ENCODE peak calls at places on chromosome 12, in nine cellular contexts. M is HCT116, N is PC-3, Y is SK-N-SH, D is MM.1S, U is GM23248, S is GM23338, E is neural progenitor cell, T is OCI-LY7. Q is an unnamed sample.

GRCh38 chr12:104720346-104721064 is 237.6 kb downstream of the SLC41A2 start:
- DNase-seq in M (no peak), N (no peak), Y (no peak), D (peak), U (peak), S (no peak), E (no peak), T (no peak), Q (no peak)

GRCh38 chr12:26434299-26434915 is 239.0 kb downstream of the SSPN start:
- DNase-seq in M (peak), N (peak), Y (peak), D (peak), U (peak), S (peak), E (peak), T (peak), Q (peak)

GRCh38 chr12:64633940-64634337 is 23.6 kb downstream of the RASSF3 start:
- DNase-seq in M (no peak), N (peak), Y (no peak), D (no peak), U (peak), S (no peak), E (no peak), T (no peak), Q (peak)

GRCh38 chr12:54858562-54858961 is 4.2 kb downstream of the MUCL1 start:
- DNase-seq in M (no peak), N (no peak), Y (no peak), D (no peak), U (no peak), S (no peak), E (no peak), T (no peak), Q (no peak)

GRCh38 chr12:82184844-82185243 is 173.3 kb downstream of the CCDC59 start:
- DNase-seq in M (no peak), N (no peak), Y (no peak), D (no peak), U (no peak), S (no peak), E (no peak), T (no peak), Q (no peak)

GRCh38 chr12:23055004-23055403 is 430.0 kb downstream of the ETNK1 start:
- DNase-seq in M (peak), N (peak), Y (no peak), D (peak), U (peak), S (peak), E (peak), T (peak), Q (peak)

GRCh38 chr12:52749827-52750226 is 27.3 kb downstream of the KRT76 start:
- DNase-seq in M (no peak), N (no peak), Y (no peak), D (no peak), U (no peak), S (no peak), E (no peak), T (no peak), Q (no peak)

GRCh38 chr12:124517260-124518050 is 50.0 kb downstream of the NCOR2 start:
- DNase-seq in M (no peak), N (peak), Y (peak), D (no peak), U (peak), S (no peak), E (no peak), T (no peak), Q (peak)

GRCh38 chr12:91493308-91493707 is 310.7 kb upstream of the DCN start:
- DNase-seq in M (no peak), N (peak), Y (no peak), D (no peak), U (no peak), S (no peak), E (no peak), T (no peak), Q (no peak)

GRCh38 chr12:55060470-55060869 is 40.7 kb downstream of the NEUROD4 start:
- DNase-seq in M (no peak), N (peak), Y (no peak), D (peak), U (no peak), S (peak), E (no peak), T (peak), Q (no peak)

GRCh38 chr12:53063708-53064612 is 14.1 kb downstream of the TNS2 start:
- DNase-seq in M (no peak), N (no peak), Y (no peak), D (no peak), U (peak), S (no peak), E (no peak), T (no peak), Q (peak)

GRCh38 chr12:130026608-130027176 is 122.9 kb upstream of the TMEM132D start:
- DNase-seq in M (no peak), N (peak), Y (peak), D (peak), U (peak), S (peak), E (peak), T (peak), Q (peak)

GRCh38 chr12:94676011-94676709 is 25.8 kb upstream of the TMCC3 start:
- DNase-seq in M (no peak), N (no peak), Y (no peak), D (no peak), U (no peak), S (no peak), E (no peak), T (no peak), Q (no peak)

GRCh38 chr12:6223545-6223944 is 23.3 kb downstream of the CD9 start:
- DNase-seq in M (no peak), N (no peak), Y (no peak), D (no peak), U (no peak), S (no peak), E (no peak), T (no peak), Q (no peak)

GRCh38 chr12:20044836-20045235 is 323.5 kb upstream of the PDE3A start:
- DNase-seq in M (no peak), N (peak), Y (peak), D (no peak), U (peak), S (no peak), E (no peak), T (no peak), Q (no peak)

GRCh38 chr12:6424008-6424347 is 20.8 kb upstream of the CD27 start:
- DNase-seq in M (no peak), N (no peak), Y (no peak), D (no peak), U (no peak), S (no peak), E (no peak), T (no peak), Q (no peak)

GRCh38 chr12:6902448-6902847 is 2.2 kb upstream of the LRRC23 start:
- DNase-seq in M (no peak), N (no peak), Y (no peak), D (no peak), U (no peak), S (no peak), E (no peak), T (no peak), Q (no peak)

DNA sequence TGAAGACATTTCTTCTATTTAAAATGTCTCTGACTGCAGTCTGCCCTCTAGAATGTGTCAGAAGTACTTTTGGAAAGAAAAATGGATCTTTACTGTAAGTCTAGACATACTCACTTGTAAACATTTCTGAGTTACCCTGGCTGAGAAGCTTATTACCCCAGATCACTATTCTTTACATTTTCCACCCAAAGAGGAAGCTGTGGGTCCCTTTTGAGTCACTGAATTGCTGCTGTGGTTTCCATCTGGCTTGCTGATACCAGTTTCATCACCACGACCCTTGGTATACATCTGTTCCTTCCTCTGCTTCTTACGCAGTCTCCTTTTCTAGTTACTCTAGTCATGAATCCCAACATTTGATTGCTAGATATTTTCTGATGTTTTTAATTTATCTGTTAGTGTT is 20.2 kb upstream of the CLEC4D start:
- DNase-seq in M (no peak), N (no peak), Y (no peak), D (peak), U (no peak), S (no peak), E (no peak), T (peak), Q (no peak)
- TF ChIP-seq EZH2phosphoT487 in M (no peak), N (no peak), Y (no peak), D (no peak), U (no peak), S (no peak), E (no peak), T (no peak), Q (no peak)

GRCh38 chr12:121793501-121793835 is at the start of gene RHOF:
- DNase-seq in M (no peak), N (peak), Y (peak), D (peak), U (peak), S (peak), E (peak), T (peak), Q (peak)
- TF ChIP-seq EZH2phosphoT487 in M (no peak), N (no peak), Y (no peak), D (no peak), U (no peak), S (no peak), E (no peak), T (no peak), Q (no peak)

DNA sequence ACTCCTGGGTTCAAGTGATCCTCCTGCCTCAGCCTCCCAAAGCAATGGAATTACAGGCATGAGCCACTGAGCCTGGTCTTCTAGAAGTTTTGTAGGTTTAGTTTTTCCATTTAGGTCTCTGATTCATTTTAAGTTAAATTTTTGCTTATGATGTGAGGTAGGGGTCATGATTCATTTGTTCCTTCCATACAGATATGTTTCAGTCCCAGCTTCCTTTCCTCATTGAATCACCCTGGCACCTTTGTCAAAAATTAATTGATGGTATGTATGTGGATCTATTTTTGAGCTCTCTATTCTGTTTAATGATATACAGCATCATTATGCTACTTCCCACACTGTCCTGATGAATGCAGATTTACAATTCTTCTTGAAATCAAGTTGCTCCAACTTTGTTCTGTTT is 25.6 kb upstream of the CABP1 start:
- DNase-seq in M (no peak), N (no peak), Y (no peak), D (no peak), U (no peak), S (no peak), E (no peak), T (no peak), Q (no peak)
- TF ChIP-seq EZH2phosphoT487 in M (no peak), N (no peak), Y (no peak), D (no peak), U (no peak), S (no peak), E (no peak), T (no peak), Q (no peak)

DNA sequence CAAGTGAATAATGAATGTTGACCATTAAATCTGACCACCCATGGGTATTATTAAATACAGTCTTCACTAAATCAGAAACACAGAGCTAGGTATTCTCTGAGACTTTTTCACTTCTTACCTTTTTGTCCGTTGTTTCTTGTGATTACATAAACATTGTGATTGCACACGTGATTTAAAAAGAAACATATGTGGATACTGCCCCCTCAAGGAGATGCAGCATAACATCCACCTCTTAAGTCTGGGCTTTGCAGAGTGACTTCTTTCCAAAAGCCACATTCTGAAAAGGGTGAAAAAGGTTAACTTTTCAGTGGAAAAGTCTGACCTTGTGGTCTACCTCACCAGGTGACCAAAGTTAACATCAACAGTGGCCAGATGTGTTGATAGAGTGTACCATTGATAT is 185.5 kb upstream of the FAR2 start:
- DNase-seq in M (peak), N (peak), Y (no peak), D (peak), U (peak), S (peak), E (peak), T (peak), Q (peak)
- TF ChIP-seq EZH2phosphoT487 in M (no peak), N (no peak), Y (no peak), D (no peak), U (no peak), S (no peak), E (no peak), T (no peak), Q (no peak)

GRCh38 chr12:573226-573625 is 90.0 kb downstream of the NINJ2 start:
- DNase-seq in M (no peak), N (no peak), Y (no peak), D (no peak), U (no peak), S (no peak), E (no peak), T (no peak), Q (no peak)
- TF ChIP-seq EZH2phosphoT487 in M (no peak), N (no peak), Y (no peak), D (no peak), U (no peak), S (no peak), E (no peak), T (no peak), Q (no peak)

GRCh38 chr12:127729381-127729780 is 537.6 kb upstream of the TMEM132C start:
- DNase-seq in M (no peak), N (peak), Y (no peak), D (no peak), U (peak), S (no peak), E (no peak), T (no peak), Q (no peak)

GRCh38 chr12:127723236-127723635 is 543.7 kb upstream of the TMEM132C start:
- DNase-seq in M (no peak), N (no peak), Y (peak), D (no peak), U (no peak), S (no peak), E (no peak), T (no peak), Q (peak)

GRCh38 chr12:127728285-127728684 is 538.7 kb upstream of the TMEM132C start:
- DNase-seq in M (no peak), N (no peak), Y (no peak), D (no peak), U (peak), S (no peak), E (no peak), T (no peak), Q (no peak)

GRCh38 chr12:127728729-127729128 is 538.2 kb upstream of the TMEM132C start:
- DNase-seq in M (no peak), N (no peak), Y (no peak), D (no peak), U (no peak), S (no peak), E (no peak), T (no peak), Q (no peak)

GRCh38 chr12:127726928-127727327 is 540.0 kb upstream of the TMEM132C start:
- DNase-seq in M (no peak), N (no peak), Y (no peak), D (no peak), U (no peak), S (no peak), E (no peak), T (no peak), Q (no peak)
- TF ChIP-seq EZH2phosphoT487 in M (no peak), N (no peak), Y (no peak), D (no peak), U (no peak), S (no peak), E (no peak), T (no peak), Q (no peak)

GRCh38 chr12:68075416-68075815 is 84.1 kb downstream of the IFNG start:
- DNase-seq in M (no peak), N (no peak), Y (no peak), D (no peak), U (no peak), S (no peak), E (no peak), T (no peak), Q (peak)

GRCh38 chr12:68078737-68079136 is 80.8 kb downstream of the IFNG start:
- DNase-seq in M (no peak), N (no peak), Y (no peak), D (no peak), U (no peak), S (no peak), E (no peak), T (no peak), Q (no peak)

GRCh38 chr12:68069276-68069675 is 80.0 kb downstream of the IFNG-AS1 start:
- DNase-seq in M (no peak), N (no peak), Y (no peak), D (no peak), U (no peak), S (no peak), E (no peak), T (no peak), Q (no peak)

GRCh38 chr12:68070957-68071356 is 81.7 kb downstream of the IFNG-AS1 start:
- DNase-seq in M (no peak), N (no peak), Y (no peak), D (no peak), U (no peak), S (no peak), E (no peak), T (no peak), Q (no peak)

GRCh38 chr12:68074294-68075027 is 85.1 kb downstream of the IFNG start:
- DNase-seq in M (no peak), N (no peak), Y (no peak), D (no peak), U (no peak), S (peak), E (no peak), T (no peak), Q (no peak)
- TF ChIP-seq EZH2phosphoT487 in M (no peak), N (no peak), Y (no peak), D (no peak), U (no peak), S (no peak), E (no peak), T (no peak), Q (no peak)

DNA sequence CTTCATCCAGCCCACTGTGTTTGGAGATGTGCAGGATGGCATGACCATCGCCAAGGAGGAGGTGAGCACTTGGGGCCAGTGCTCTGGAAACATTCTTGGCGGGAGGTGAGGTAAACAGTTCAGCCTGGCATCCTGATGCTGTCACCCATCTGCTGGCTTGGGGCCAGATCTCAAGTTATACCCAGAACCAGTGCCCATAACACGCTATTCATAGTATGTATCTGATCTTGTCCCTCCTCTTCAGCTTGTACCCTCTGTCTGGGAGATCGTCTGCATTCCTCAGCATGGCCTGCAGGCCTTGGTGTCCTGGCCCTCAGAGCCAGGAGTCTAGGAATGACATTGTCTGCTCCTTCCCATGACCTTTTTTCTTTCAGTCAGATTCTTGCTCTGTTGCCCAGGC is 31.4 kb downstream of the ALDH2 start:
- DNase-seq in M (no peak), N (no peak), Y (no peak), D (no peak), U (no peak), S (no peak), E (no peak), T (no peak), Q (no peak)
- TF ChIP-seq EZH2phosphoT487 in M (no peak), N (no peak), Y (no peak), D (no peak), U (no peak), S (no peak), E (no peak), T (no peak), Q (no peak)

DNA sequence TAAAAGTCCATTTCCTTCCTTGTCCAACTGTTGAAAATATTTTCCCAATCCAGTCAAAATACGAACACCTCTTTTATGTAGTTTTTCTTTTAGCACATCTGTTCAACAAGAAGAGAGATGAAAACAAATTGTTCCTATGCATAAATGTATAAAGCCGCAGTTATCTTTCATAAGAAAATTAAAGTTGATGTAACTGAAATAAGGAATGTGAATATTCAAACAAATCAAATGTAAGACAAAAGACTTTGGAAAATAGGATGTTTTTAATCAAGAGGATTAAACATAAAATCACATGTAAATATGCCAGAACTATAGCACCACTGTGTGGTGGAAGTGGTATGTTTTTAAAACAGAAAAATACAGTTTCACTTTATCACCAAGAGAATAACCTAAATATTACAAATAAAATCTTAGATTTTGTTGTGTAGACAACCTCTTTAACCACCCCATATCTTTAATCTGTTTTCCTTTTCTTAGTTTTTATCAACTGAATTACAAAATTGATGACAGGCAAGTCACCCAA is 40.4 kb downstream of the CAPS2 start:
- DNase-seq in M (peak), N (peak), Y (no peak), D (peak), U (peak), S (no peak), E (no peak), T (no peak), Q (no peak)
- TF ChIP-seq EZH2phosphoT487 in M (no peak), N (no peak), Y (no peak), D (no peak), U (no peak), S (no peak), E (no peak), T (no peak), Q (no peak)